ENCODE peak calls at places on chromosomes 7 and 10, in nine cellular contexts. H is SK-N-SH, J is lower lobe of right lung, K is IMR-90, P is Peyer's patch, G is mammary epithelial cell, T is fibroblast of lung, V is H1, A is hepatocyte. D is an unnamed sample. For H3K36me3, the result is how much of the 10 kb centered on the place peaks cover.

GRCh38 chr7:75039166-75039565 is 34.4 kb downstream of the RCC1L start:
- DNase-seq in H (no peak), J (no peak), K (peak), P (no peak), G (peak), T (peak), V (no peak), A (no peak), D (no peak)

GRCh38 chr7:143222782-143223181 is 945 bp downstream of the TAS2R40 start:
- DNase-seq in H (no peak), J (peak), K (no peak), P (no peak), G (no peak), T (no peak), V (no peak), A (no peak), D (no peak)

GRCh38 chr7:12746211-12746610 is 58.8 kb downstream of the ARL4A start:
- DNase-seq in H (no peak), J (no peak), K (no peak), P (no peak), G (no peak), T (no peak), V (no peak), A (no peak), D (no peak)

GRCh38 chr10:112792487-112793196 is 157.4 kb upstream of the TCF7L2 start:
- DNase-seq in H (no peak), J (no peak), K (peak), P (peak), G (no peak), T (peak), V (peak), A (no peak), D (no peak)

GRCh38 chr7:50502001-50502684 is 52.0 kb upstream of the FIGNL1 start:
- DNase-seq in H (no peak), J (no peak), K (peak), P (no peak), G (peak), T (peak), V (no peak), A (peak), D (peak)

GRCh38 chr10:78742730-78743615 is 325.8 kb upstream of the ZMIZ1 start:
- DNase-seq in H (peak), J (no peak), K (no peak), P (no peak), G (no peak), T (no peak), V (no peak), A (no peak), D (no peak)

GRCh38 chr10:111989136-111990050 is 194.2 kb downstream of the GPAM start:
- DNase-seq in H (peak), J (no peak), K (no peak), P (no peak), G (no peak), T (no peak), V (no peak), A (no peak), D (no peak)

GRCh38 chr7:31935115-31935514 is 135.1 kb downstream of the PDE1C start:
- DNase-seq in H (no peak), J (no peak), K (no peak), P (no peak), G (no peak), T (no peak), V (no peak), A (no peak), D (no peak)

GRCh38 chr7:45689011-45689796 is 115.0 kb downstream of the ADCY1 start:
- DNase-seq in H (no peak), J (no peak), K (peak), P (no peak), G (peak), T (peak), V (peak), A (no peak), D (peak)

GRCh38 chr7:42194218-42194617 is 42.8 kb downstream of the GLI3 start:
- DNase-seq in H (no peak), J (no peak), K (no peak), P (no peak), G (no peak), T (no peak), V (no peak), A (no peak), D (no peak)

GRCh38 chr7:16431646-16432424 is 10.5 kb upstream of the CRPPA start:
- DNase-seq in H (peak), J (no peak), K (no peak), P (no peak), G (peak), T (no peak), V (no peak), A (peak), D (no peak)

GRCh38 chr10:64430690-64431323 is 909.6 kb downstream of the REEP3 start:
- DNase-seq in H (peak), J (no peak), K (no peak), P (no peak), G (no peak), T (no peak), V (peak), A (peak), D (peak)

GRCh38 chr7:41955475-41956243 is 252.8 kb upstream of the INHBA start:
- DNase-seq in H (no peak), J (peak), K (peak), P (peak), G (peak), T (peak), V (peak), A (peak), D (peak)

GRCh38 chr7:115094163-115094562 is 172.3 kb downstream of the MDFIC start:
- DNase-seq in H (no peak), J (no peak), K (no peak), P (no peak), G (no peak), T (no peak), V (no peak), A (no peak), D (no peak)

GRCh38 chr10:70201105-70201504 is 30.8 kb upstream of the SAR1A start:
- DNase-seq in H (no peak), J (no peak), K (no peak), P (no peak), G (no peak), T (no peak), V (no peak), A (no peak), D (no peak)

GRCh38 chr10:124685251-124685650 is 58.9 kb downstream of the FAM53B start:
- DNase-seq in H (no peak), J (peak), K (no peak), P (no peak), G (no peak), T (peak), V (no peak), A (no peak), D (no peak)

GRCh38 chr7:5390918-5391317 is 32.7 kb downstream of the TNRC18 start:
- DNase-seq in H (no peak), J (no peak), K (no peak), P (no peak), G (no peak), T (no peak), V (no peak), A (no peak), D (no peak)

GRCh38 chr10:22655312-22655973 is 58.9 kb downstream of the PIP4K2A start:
- DNase-seq in H (no peak), J (no peak), K (peak), P (no peak), G (peak), T (peak), V (no peak), A (peak), D (peak)

GRCh38 chr10:116097239-116097751 is 175.7 kb downstream of the GFRA1 start:
- DNase-seq in H (no peak), J (no peak), K (no peak), P (no peak), G (no peak), T (no peak), V (no peak), A (no peak), D (no peak)

GRCh38 chr10:75209325-75210192 is 1.0 kb upstream of the VDAC2 start:
- DNase-seq in H (peak), J (peak), K (peak), P (peak), G (no peak), T (peak), V (no peak), A (peak), D (no peak)

GRCh38 chr7:1693419-1693990 is 23.4 kb downstream of the ELFN1 start:
- DNase-seq in H (peak), J (peak), K (no peak), P (peak), G (no peak), T (no peak), V (peak), A (no peak), D (no peak)

GRCh38 chr7:44099669-44100068 is 4.5 kb upstream of the AEBP1 start:
- DNase-seq in H (no peak), J (no peak), K (no peak), P (no peak), G (no peak), T (no peak), V (no peak), A (no peak), D (no peak)

GRCh38 chr10:78149193-78149592 is 115.5 kb downstream of the RPS24 start:
- DNase-seq in H (no peak), J (no peak), K (peak), P (no peak), G (peak), T (peak), V (no peak), A (no peak), D (no peak)

GRCh38 chr7:44759246-44759645 is 10.6 kb downstream of the ZMIZ2 start:
- DNase-seq in H (no peak), J (no peak), K (no peak), P (no peak), G (no peak), T (no peak), V (no peak), A (no peak), D (no peak)

GRCh38 chr7:32583791-32584190 is 88.5 kb downstream of the AVL9 start:
- DNase-seq in H (no peak), J (no peak), K (peak), P (no peak), G (no peak), T (peak), V (no peak), A (no peak), D (no peak)

GRCh38 chr7:29287366-29287765 is 92.8 kb downstream of the CHN2 start:
- DNase-seq in H (no peak), J (no peak), K (peak), P (no peak), G (peak), T (peak), V (no peak), A (no peak), D (peak)

GRCh38 chr10:48307584-48307983 is 1.1 kb downstream of the MAPK8 start:
- DNase-seq in H (no peak), J (no peak), K (no peak), P (no peak), G (no peak), T (no peak), V (no peak), A (no peak), D (no peak)

GRCh38 chr10:124737708-124738107 is 6.5 kb downstream of the FAM53B start:
- DNase-seq in H (no peak), J (no peak), K (no peak), P (no peak), G (no peak), T (no peak), V (peak), A (no peak), D (no peak)

GRCh38 chr10:33041783-33042437 is 83.9 kb upstream of the ITGB1 start:
- DNase-seq in H (peak), J (no peak), K (no peak), P (no peak), G (no peak), T (no peak), V (peak), A (no peak), D (no peak)

GRCh38 chr7:111605246-111605645 is 43.0 kb upstream of the IMMP2L start:
- DNase-seq in H (no peak), J (no peak), K (no peak), P (no peak), G (no peak), T (no peak), V (no peak), A (no peak), D (no peak)

GRCh38 chr10:58784361-58784760 is 271.7 kb downstream of the BICC1 start:
- DNase-seq in H (no peak), J (no peak), K (no peak), P (no peak), G (no peak), T (no peak), V (no peak), A (no peak), D (no peak)

GRCh38 chr10:53102424-53102823 is 329.8 kb upstream of the MBL2 start:
- DNase-seq in H (no peak), J (no peak), K (no peak), P (no peak), G (peak), T (no peak), V (no peak), A (no peak), D (no peak)
- H3K36me3 ChIP-seq in H (under half), J (under half), K (under half), P (under half), G (under half), T (under half), V (under half), A (under half), D (under half)

DNA sequence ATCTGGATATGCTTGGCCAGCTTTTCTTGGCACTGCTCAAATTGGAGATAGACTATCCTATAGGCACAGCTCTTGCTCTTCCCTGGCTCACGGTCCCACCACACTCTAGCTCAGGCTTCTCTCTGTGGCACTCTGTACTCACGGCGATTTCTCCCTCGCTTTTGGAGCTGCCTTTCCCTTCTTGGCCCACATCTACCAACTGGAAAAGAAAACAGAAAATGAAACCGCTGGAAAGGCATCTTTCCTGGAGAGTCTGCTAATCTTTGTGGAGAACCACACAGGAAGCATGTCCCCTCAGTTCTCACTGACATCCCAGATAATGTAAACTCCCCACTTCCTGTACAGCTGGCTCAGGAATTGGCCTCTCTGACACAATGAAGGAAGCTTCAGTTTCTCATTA is 210.0 kb downstream of the JCAD start:
- DNase-seq in H (peak), J (no peak), K (peak), P (no peak), G (no peak), T (peak), V (no peak), A (no peak), D (no peak)
- H3K4me3 ChIP-seq in H (no peak), J (peak), K (peak), P (no peak), G (no peak), T (peak), V (no peak), A (no peak), D (no peak)

GRCh38 chr7:14891289-14891688 is 11.3 kb downstream of the DGKB start:
- DNase-seq in H (no peak), J (no peak), K (no peak), P (no peak), G (no peak), T (no peak), V (no peak), A (no peak), D (no peak)

GRCh38 chr7:14888904-14889482 is 13.6 kb downstream of the DGKB start:
- DNase-seq in H (no peak), J (no peak), K (no peak), P (no peak), G (no peak), T (peak), V (no peak), A (peak), D (no peak)

GRCh38 chr7:14886533-14886932 is 16.0 kb downstream of the DGKB start:
- DNase-seq in H (no peak), J (no peak), K (no peak), P (no peak), G (no peak), T (no peak), V (no peak), A (no peak), D (no peak)
- TF ChIP-seq CTCF in H (no peak), J (no peak), K (no peak), P (no peak), G (no peak), T (no peak), V (no peak), A (no peak), D (no peak)

DNA sequence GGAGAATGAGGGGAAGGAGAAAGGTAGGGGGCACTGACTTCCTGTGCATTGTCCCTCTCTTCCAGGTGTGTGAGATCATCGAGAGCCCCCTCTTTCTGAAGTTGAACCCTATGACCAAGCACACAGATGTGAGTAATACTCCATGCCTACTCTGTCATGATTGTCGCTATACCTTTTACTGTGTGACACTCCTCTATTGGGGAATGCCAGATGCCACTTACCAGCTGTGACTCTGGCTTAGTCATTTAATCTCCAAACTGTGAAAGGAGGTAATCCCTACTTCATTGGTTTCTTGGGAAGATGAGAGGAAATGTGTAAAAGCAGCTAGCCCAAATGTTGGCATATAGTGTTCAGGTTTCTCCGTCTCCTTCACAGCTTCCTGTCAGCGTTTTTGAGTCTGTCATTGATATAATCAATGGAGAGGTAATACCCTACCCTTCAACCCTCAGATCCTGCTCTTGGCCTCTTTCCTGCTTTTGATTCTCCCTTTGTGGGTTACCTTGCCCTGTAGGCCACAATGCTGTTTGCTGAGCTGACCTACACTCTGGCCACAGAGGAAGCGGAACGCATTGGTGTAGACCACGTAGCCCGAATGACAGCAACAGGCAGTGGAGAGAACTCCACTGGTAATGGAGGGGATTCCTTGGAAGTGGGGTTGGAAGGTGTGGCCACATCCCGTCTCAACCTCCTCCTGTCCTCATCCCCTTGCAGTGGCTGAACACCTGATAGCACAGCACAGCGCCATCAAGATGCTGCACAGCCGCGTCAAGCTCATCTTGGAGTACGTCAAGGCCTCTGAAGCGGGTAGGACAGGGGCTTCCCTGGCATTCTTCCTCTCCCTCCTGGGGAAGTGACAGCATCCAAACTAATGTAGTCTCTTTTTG is 2.0 kb downstream of the COPS6 start:
- DNase-seq in H (peak), J (no peak), K (no peak), P (no peak), G (peak), T (no peak), V (no peak), A (no peak), D (no peak)
- H3K36me3 ChIP-seq in H (half or more), J (half or more), K (under half), P (under half), G (under half), T (under half), V (under half), A (under half), D (under half)

GRCh38 chr10:24858244-24858907 is 94.0 kb downstream of the PRTFDC1 start:
- DNase-seq in H (no peak), J (no peak), K (peak), P (no peak), G (peak), T (peak), V (no peak), A (no peak), D (no peak)
- H3K4me3 ChIP-seq in H (no peak), J (no peak), K (no peak), P (no peak), G (no peak), T (no peak), V (no peak), A (no peak), D (no peak)

DNA sequence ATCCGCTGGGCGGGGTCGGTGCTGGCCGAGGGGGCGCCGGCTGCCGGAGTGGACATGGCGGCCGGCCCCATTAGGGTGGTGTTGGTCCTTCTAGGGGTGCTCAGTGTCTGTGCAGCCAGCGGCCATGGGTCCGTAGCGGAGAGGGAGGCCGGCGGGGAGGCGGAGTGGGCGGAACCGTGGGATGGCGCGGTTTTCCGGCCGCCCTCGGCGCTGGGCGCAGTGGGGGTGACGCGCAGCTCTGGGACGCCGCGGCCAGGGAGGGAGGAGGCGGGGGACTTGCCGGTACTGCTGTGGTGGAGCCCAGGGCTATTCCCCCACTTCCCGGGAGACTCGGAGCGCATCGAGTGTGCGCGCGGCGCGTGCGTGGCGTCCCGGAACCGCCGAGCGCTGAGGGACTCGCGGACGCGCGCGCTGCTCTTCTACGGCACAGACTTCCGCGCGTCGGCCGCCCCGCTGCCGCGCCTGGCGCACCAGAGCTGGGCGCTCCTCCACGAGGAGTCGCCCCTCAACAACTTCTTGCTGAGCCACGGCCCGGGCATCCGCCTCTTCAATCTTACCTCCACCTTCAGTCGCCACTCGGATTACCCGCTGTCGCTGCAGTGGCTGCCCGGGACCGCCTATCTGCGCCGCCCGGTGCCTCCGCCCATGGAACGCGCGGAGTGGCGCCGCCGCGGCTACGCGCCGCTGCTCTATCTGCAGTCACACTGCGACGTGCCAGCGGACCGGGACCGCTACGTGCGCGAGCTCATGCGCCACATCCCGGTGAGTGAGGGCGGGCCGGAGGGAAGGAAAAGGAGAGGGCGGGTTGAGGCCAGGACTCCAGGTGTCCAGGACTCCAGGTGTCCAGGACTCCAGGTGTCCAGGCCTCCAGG is 9.3 kb upstream of the CHCHD1 start:
- DNase-seq in H (peak), J (peak), K (peak), P (peak), G (peak), T (peak), V (peak), A (peak), D (no peak)
- TF ChIP-seq CTCF in H (no peak), J (no peak), K (peak), P (peak), G (peak), T (no peak), V (peak), A (no peak), D (no peak)

D was measured in kidney epithelial cell.